ENCODE peak calls at places on chromosomes 7 and 10, in four cellular contexts. One of them, this sample, is unnamed.

GRCh38 chr7:151251328-151251925 is 2.9 kb upstream of the SMARCD3 start:
- DNase-seq in GM12878: no peak
- DNase-seq in HepG2: no peak
- DNase-seq in K562: no peak
- DNase-seq in this sample: peak

GRCh38 chr10:58645762-58646161 is 133.1 kb downstream of the BICC1 start:
- DNase-seq in GM12878: no peak
- DNase-seq in HepG2: no peak
- DNase-seq in K562: no peak
- DNase-seq in this sample: no peak

GRCh38 chr7:134420509-134421125 is 38.3 kb downstream of the AKR1B1 start:
- DNase-seq in GM12878: no peak
- DNase-seq in HepG2: peak
- DNase-seq in K562: peak
- DNase-seq in this sample: peak

GRCh38 chr7:22094413-22095304 is 149.0 kb upstream of the CDCA7L start:
- DNase-seq in GM12878: no peak
- DNase-seq in HepG2: no peak
- DNase-seq in K562: no peak
- DNase-seq in this sample: no peak

GRCh38 chr10:24408365-24408764 is 199.4 kb downstream of the KIAA1217 start:
- DNase-seq in GM12878: no peak
- DNase-seq in HepG2: no peak
- DNase-seq in K562: no peak
- DNase-seq in this sample: no peak

GRCh38 chr10:132306951-132307751 is 599 bp downstream of the STK32C start:
- DNase-seq in GM12878: no peak
- DNase-seq in HepG2: peak
- DNase-seq in K562: no peak
- DNase-seq in this sample: peak

GRCh38 chr7:77458786-77459185 is 42.6 kb upstream of the GSAP start:
- DNase-seq in GM12878: no peak
- DNase-seq in HepG2: no peak
- DNase-seq in K562: no peak
- DNase-seq in this sample: no peak

GRCh38 chr10:12703813-12704212 is 297.7 kb downstream of the CCDC3 start:
- DNase-seq in GM12878: no peak
- DNase-seq in HepG2: no peak
- DNase-seq in K562: no peak
- DNase-seq in this sample: no peak

GRCh38 chr7:5388905-5389433 is 34.7 kb downstream of the TNRC18 start:
- DNase-seq in GM12878: no peak
- DNase-seq in HepG2: no peak
- DNase-seq in K562: no peak
- DNase-seq in this sample: peak

GRCh38 chr10:4849555-4850242 is 23.7 kb downstream of the AKR1E2 start:
- DNase-seq in GM12878: peak
- DNase-seq in HepG2: peak
- DNase-seq in K562: peak
- DNase-seq in this sample: peak

GRCh38 chr10:121155742-121156141 is 304.6 kb downstream of the WDR11 start:
- DNase-seq in GM12878: no peak
- DNase-seq in HepG2: peak
- DNase-seq in K562: no peak
- DNase-seq in this sample: no peak

GRCh38 chr10:120607016-120607709 is 150.1 kb downstream of the PLPP4 start:
- DNase-seq in GM12878: no peak
- DNase-seq in HepG2: no peak
- DNase-seq in K562: no peak
- DNase-seq in this sample: no peak

GRCh38 chr10:70352401-70353097 is 29.9 kb downstream of the LRRC20 start:
- DNase-seq in GM12878: no peak
- DNase-seq in HepG2: peak
- DNase-seq in K562: no peak
- DNase-seq in this sample: peak

GRCh38 chr7:47266131-47266706 is 315.7 kb downstream of the TNS3 start:
- DNase-seq in GM12878: peak
- DNase-seq in HepG2: peak
- DNase-seq in K562: peak
- DNase-seq in this sample: peak

GRCh38 chr10:62577666-62578291 is 203.6 kb downstream of the ZNF365 start:
- DNase-seq in GM12878: no peak
- DNase-seq in HepG2: no peak
- DNase-seq in K562: no peak
- DNase-seq in this sample: no peak

GRCh38 chr7:129270077-129270476 is 45.2 kb downstream of the AHCYL2 start:
- DNase-seq in GM12878: no peak
- DNase-seq in HepG2: no peak
- DNase-seq in K562: no peak
- DNase-seq in this sample: no peak

GRCh38 chr7:1854521-1855395 is 184.7 kb downstream of the ELFN1 start:
- DNase-seq in GM12878: no peak
- DNase-seq in HepG2: no peak
- DNase-seq in K562: peak
- DNase-seq in this sample: no peak

GRCh38 chr7:84362360-84362759 is 167.8 kb upstream of the SEMA3A start:
- DNase-seq in GM12878: no peak
- DNase-seq in HepG2: no peak
- DNase-seq in K562: no peak
- DNase-seq in this sample: no peak

GRCh38 chr10:71974489-71975011 is 10.4 kb downstream of the CHST3 start:
- DNase-seq in GM12878: no peak
- DNase-seq in HepG2: no peak
- DNase-seq in K562: no peak
- DNase-seq in this sample: no peak

GRCh38 chr7:12481722-12482121 is 78.1 kb upstream of the VWDE start:
- DNase-seq in GM12878: no peak
- DNase-seq in HepG2: no peak
- DNase-seq in K562: no peak
- DNase-seq in this sample: no peak

GRCh38 chr10:34392641-34393170 is 422.4 kb downstream of the PARD3 start:
- DNase-seq in GM12878: no peak
- DNase-seq in HepG2: no peak
- DNase-seq in K562: no peak
- DNase-seq in this sample: no peak

GRCh38 chr7:74480861-74481417 is 27.2 kb downstream of the GTF2IRD1 start:
- DNase-seq in GM12878: no peak
- DNase-seq in HepG2: no peak
- DNase-seq in K562: no peak
- DNase-seq in this sample: no peak

GRCh38 chr10:132836248-132836831 is 50.4 kb upstream of the NKX6-2 start:
- DNase-seq in GM12878: no peak
- DNase-seq in HepG2: no peak
- DNase-seq in K562: no peak
- DNase-seq in this sample: peak

GRCh38 chr7:46291601-46292150 is 370.6 kb upstream of the IGFBP3 start:
- DNase-seq in GM12878: peak
- DNase-seq in HepG2: no peak
- DNase-seq in K562: no peak
- DNase-seq in this sample: no peak

GRCh38 chr10:131273476-131273875 is 38.0 kb downstream of the TCERG1L start:
- DNase-seq in GM12878: no peak
- DNase-seq in HepG2: no peak
- DNase-seq in K562: no peak
- DNase-seq in this sample: no peak

GRCh38 chr10:12594448-12594944 is 245.1 kb downstream of the CAMK1D start:
- DNase-seq in GM12878: no peak
- DNase-seq in HepG2: no peak
- DNase-seq in K562: no peak
- DNase-seq in this sample: no peak

GRCh38 chr7:96397936-96398596 is 76.2 kb upstream of the SLC25A13 start:
- DNase-seq in GM12878: no peak
- DNase-seq in HepG2: no peak
- DNase-seq in K562: no peak
- DNase-seq in this sample: no peak

GRCh38 chr7:94949532-94949931 is 42.1 kb downstream of the PPP1R9A start:
- DNase-seq in GM12878: no peak
- DNase-seq in HepG2: no peak
- DNase-seq in K562: no peak
- DNase-seq in this sample: no peak

GRCh38 chr10:127415116-127415515 is 134.0 kb upstream of the NPS start:
- DNase-seq in GM12878: no peak
- DNase-seq in HepG2: no peak
- DNase-seq in K562: no peak
- DNase-seq in this sample: no peak

GRCh38 chr7:133904766-133905165 is 222.4 kb upstream of the LRGUK start:
- DNase-seq in GM12878: no peak
- DNase-seq in HepG2: no peak
- DNase-seq in K562: no peak
- DNase-seq in this sample: no peak

GRCh38 chr10:27245846-27246245 is 5.2 kb upstream of the ACBD5 start:
- DNase-seq in GM12878: no peak
- DNase-seq in HepG2: no peak
- DNase-seq in K562: no peak
- DNase-seq in this sample: no peak

DNA sequence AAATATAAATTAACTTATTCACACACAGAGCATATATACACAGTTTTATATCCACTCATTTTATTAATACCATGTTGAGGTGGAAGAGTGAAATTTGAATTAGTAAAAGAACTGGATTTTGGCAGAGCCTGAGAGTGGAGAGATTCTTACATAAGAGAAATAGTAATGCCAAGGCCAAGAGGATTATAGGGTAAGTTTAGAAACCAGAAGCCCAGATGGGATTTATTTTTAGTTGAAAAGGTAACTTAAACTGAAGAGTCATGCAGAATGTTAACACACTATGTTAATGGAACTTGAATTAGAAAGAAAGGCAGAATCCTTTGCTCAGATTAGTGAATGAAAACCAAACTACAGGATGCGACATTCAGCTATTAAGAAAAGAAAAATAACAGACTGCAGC is 34.1 kb downstream of the HECTD2 start:
- DNase-seq in GM12878: no peak
- DNase-seq in HepG2: no peak
- DNase-seq in K562: no peak
- DNase-seq in this sample: no peak
- TF ChIP-seq USF2 in GM12878: no peak
- TF ChIP-seq USF2 in HepG2: no peak
- TF ChIP-seq USF2 in K562: no peak
- TF ChIP-seq USF2 in this sample: no peak

GRCh38 chr7:98659746-98660145 is 42.7 kb downstream of the NPTX2 start:
- DNase-seq in GM12878: no peak
- DNase-seq in HepG2: no peak
- DNase-seq in K562: no peak
- DNase-seq in this sample: no peak
- TF ChIP-seq ZBTB33 in GM12878: no peak
- TF ChIP-seq ZBTB33 in HepG2: no peak
- TF ChIP-seq ZBTB33 in K562: no peak
- TF ChIP-seq ZBTB33 in this sample: no peak

GRCh38 chr10:103273026-103273425 is 3.9 kb upstream of the INA start:
- DNase-seq in GM12878: no peak
- DNase-seq in HepG2: no peak
- DNase-seq in K562: no peak
- DNase-seq in this sample: no peak
- TF ChIP-seq USF2 in GM12878: no peak
- TF ChIP-seq USF2 in HepG2: no peak
- TF ChIP-seq USF2 in K562: no peak
- TF ChIP-seq USF2 in this sample: no peak

GRCh38 chr10:23067939-23068775 is 27.2 kb upstream of the MSRB2 start:
- DNase-seq in GM12878: peak
- DNase-seq in HepG2: peak
- DNase-seq in K562: peak
- DNase-seq in this sample: peak
- TF ChIP-seq ZBTB33 in GM12878: no peak
- TF ChIP-seq ZBTB33 in HepG2: no peak
- TF ChIP-seq ZBTB33 in K562: no peak
- TF ChIP-seq ZBTB33 in this sample: no peak